ENCODE peak calls at places on chromosome 1, in seven cellular contexts. One of them, this sample, is unnamed.

GRCh38 chr1:247517795-247518612 is 18.2 kb downstream of the OR2C3 start:
- DNase-seq in HS-5: no peak
- DNase-seq in SHP77: no peak
- DNase-seq in naive thymus-derived CD8-positive, alpha-beta T cell: no peak
- DNase-seq in mucosa of gallbladder: no peak
- DNase-seq in HT1080: no peak
- DNase-seq in CD4-positive, alpha-beta T cell: no peak
- DNase-seq in this sample: no peak

GRCh38 chr1:93749894-93750301 is 68.3 kb upstream of the BCAR3 start:
- DNase-seq in mucosa of gallbladder: no peak
- DNase-seq in CD4-positive, alpha-beta T cell: no peak
- DNase-seq in SHP77: no peak
- DNase-seq in HS-5: no peak
- DNase-seq in HT1080: no peak
- DNase-seq in naive thymus-derived CD8-positive, alpha-beta T cell: no peak
- DNase-seq in this sample: no peak

GRCh38 chr1:226627050-226627755 is 78.6 kb downstream of the STUM start:
- DNase-seq in CD4-positive, alpha-beta T cell: peak
- DNase-seq in SHP77: no peak
- DNase-seq in HT1080: no peak
- DNase-seq in mucosa of gallbladder: no peak
- DNase-seq in naive thymus-derived CD8-positive, alpha-beta T cell: no peak
- DNase-seq in HS-5: no peak
- DNase-seq in this sample: no peak

GRCh38 chr1:43711524-43712386 is 4.4 kb downstream of the ST3GAL3 start:
- DNase-seq in CD4-positive, alpha-beta T cell: no peak
- DNase-seq in HS-5: peak
- DNase-seq in mucosa of gallbladder: no peak
- DNase-seq in HT1080: peak
- DNase-seq in naive thymus-derived CD8-positive, alpha-beta T cell: no peak
- DNase-seq in SHP77: no peak
- DNase-seq in this sample: peak

GRCh38 chr1:182855886-182856285 is 16.7 kb downstream of the DHX9 start:
- DNase-seq in HT1080: no peak
- DNase-seq in CD4-positive, alpha-beta T cell: no peak
- DNase-seq in mucosa of gallbladder: no peak
- DNase-seq in SHP77: no peak
- DNase-seq in naive thymus-derived CD8-positive, alpha-beta T cell: no peak
- DNase-seq in HS-5: no peak
- DNase-seq in this sample: no peak

GRCh38 chr1:169586395-169587255 is at the start of gene F5:
- DNase-seq in naive thymus-derived CD8-positive, alpha-beta T cell: peak
- DNase-seq in mucosa of gallbladder: peak
- DNase-seq in HS-5: no peak
- DNase-seq in HT1080: peak
- DNase-seq in CD4-positive, alpha-beta T cell: peak
- DNase-seq in SHP77: peak
- DNase-seq in this sample: no peak

GRCh38 chr1:16614361-16615252 is 1.2 kb upstream of the NBPF1 start:
- DNase-seq in CD4-positive, alpha-beta T cell: no peak
- DNase-seq in HT1080: no peak
- DNase-seq in SHP77: no peak
- DNase-seq in naive thymus-derived CD8-positive, alpha-beta T cell: no peak
- DNase-seq in mucosa of gallbladder: peak
- DNase-seq in HS-5: no peak
- DNase-seq in this sample: no peak

GRCh38 chr1:210291786-210292275 is 36.9 kb upstream of the HHAT start:
- DNase-seq in naive thymus-derived CD8-positive, alpha-beta T cell: no peak
- DNase-seq in HT1080: no peak
- DNase-seq in CD4-positive, alpha-beta T cell: no peak
- DNase-seq in HS-5: no peak
- DNase-seq in SHP77: no peak
- DNase-seq in mucosa of gallbladder: peak
- DNase-seq in this sample: no peak